ENCODE peak calls at places on chromosomes 2 and 18, in five cellular contexts. One of them, this sample, is unnamed.

GRCh38 chr2:127415593-127416485 is 2.4 kb upstream of the PROC start:
- DNase-seq in ovary: peak; percentile 63
- DNase-seq in heart left ventricle: peak; percentile 60
- DNase-seq in H1: peak; percentile 96
- DNase-seq in uterus: no peak
- DNase-seq in this sample: peak; percentile 76

GRCh38 chr2:181046833-181047232 is 66.4 kb downstream of the UBE2E3 start:
- DNase-seq in H1: no peak
- DNase-seq in uterus: no peak
- DNase-seq in heart left ventricle: no peak
- DNase-seq in ovary: no peak
- DNase-seq in this sample: no peak

GRCh38 chr2:10366601-10367270 is 64.0 kb downstream of the HPCAL1 start:
- DNase-seq in uterus: no peak
- DNase-seq in heart left ventricle: no peak
- DNase-seq in ovary: no peak
- DNase-seq in H1: no peak
- DNase-seq in this sample: no peak

GRCh38 chr18:31538837-31539236 is 40.9 kb downstream of the DSG2 start:
- DNase-seq in H1: no peak
- DNase-seq in uterus: no peak
- DNase-seq in heart left ventricle: no peak
- DNase-seq in ovary: no peak
- DNase-seq in this sample: no peak

GRCh38 chr2:138771534-138771933 is 8.7 kb downstream of the NXPH2 start:
- DNase-seq in ovary: no peak
- DNase-seq in H1: no peak
- DNase-seq in uterus: no peak
- DNase-seq in heart left ventricle: no peak
- DNase-seq in this sample: no peak

GRCh38 chr2:25310965-25311865 is 30.5 kb downstream of the DNMT3A start:
- DNase-seq in H1: peak; percentile 71
- DNase-seq in heart left ventricle: peak; percentile 71
- DNase-seq in ovary: no peak
- DNase-seq in uterus: no peak
- DNase-seq in this sample: peak; percentile 70

GRCh38 chr2:217553689-217554088 is 449.1 kb downstream of the TNS1 start:
- DNase-seq in ovary: no peak
- DNase-seq in heart left ventricle: no peak
- DNase-seq in H1: no peak
- DNase-seq in uterus: no peak
- DNase-seq in this sample: no peak

GRCh38 chr2:176653856-176654443 is 384.7 kb downstream of the MTX2 start:
- DNase-seq in ovary: peak; percentile 67
- DNase-seq in heart left ventricle: peak; percentile 27
- DNase-seq in uterus: peak; percentile 75
- DNase-seq in H1: no peak
- DNase-seq in this sample: no peak

GRCh38 chr2:236166781-236167296 is 1.3 kb downstream of the GBX2 start:
- DNase-seq in heart left ventricle: no peak
- DNase-seq in H1: peak; percentile 63
- DNase-seq in ovary: no peak
- DNase-seq in uterus: no peak
- DNase-seq in this sample: no peak

GRCh38 chr2:213150315-213150951 is 979 bp downstream of the IKZF2 start:
- DNase-seq in ovary: no peak
- DNase-seq in heart left ventricle: peak; percentile 29
- DNase-seq in uterus: no peak
- DNase-seq in H1: peak; percentile 67
- DNase-seq in this sample: no peak

GRCh38 chr18:34993289-34993688 is 47.9 kb upstream of the MAPRE2 start:
- DNase-seq in uterus: no peak
- DNase-seq in heart left ventricle: no peak
- DNase-seq in H1: no peak
- DNase-seq in ovary: no peak
- DNase-seq in this sample: no peak

GRCh38 chr18:47709556-47709955 is 220.9 kb downstream of the SMAD2 start:
- DNase-seq in ovary: no peak
- DNase-seq in uterus: no peak
- DNase-seq in heart left ventricle: no peak
- DNase-seq in H1: no peak
- DNase-seq in this sample: no peak
- H3K27ac ChIP-seq in ovary: no peak overlapping the region
- H3K27ac ChIP-seq in uterus: no peak overlapping the region
- H3K27ac ChIP-seq in heart left ventricle: no peak overlapping the region
- H3K27ac ChIP-seq in H1: no peak overlapping the region
- H3K27ac ChIP-seq in this sample: no peak overlapping the region

GRCh38 chr2:71455741-71456569 is 2.6 kb downstream of the DYSF start:
- DNase-seq in ovary: no peak
- DNase-seq in H1: peak; percentile 60
- DNase-seq in uterus: no peak
- DNase-seq in heart left ventricle: peak; percentile 69
- DNase-seq in this sample: no peak

GRCh38 chr2:71455011-71455740 is 1.8 kb downstream of the DYSF start:
- DNase-seq in heart left ventricle: no peak
- DNase-seq in uterus: no peak
- DNase-seq in H1: peak; percentile 58
- DNase-seq in ovary: no peak
- DNase-seq in this sample: no peak

GRCh38 chr2:71452565-71452964 is 796 bp upstream of the DYSF start:
- DNase-seq in heart left ventricle: peak; percentile 55
- DNase-seq in uterus: no peak
- DNase-seq in ovary: no peak
- DNase-seq in H1: no peak
- DNase-seq in this sample: no peak

GRCh38 chr2:71453404-71454220 is at the start of gene DYSF:
- DNase-seq in ovary: no peak
- DNase-seq in heart left ventricle: peak; percentile 73
- DNase-seq in uterus: no peak
- DNase-seq in H1: peak; percentile 87
- DNase-seq in this sample: no peak

GRCh38 chr2:71454221-71455010 is 1.1 kb downstream of the DYSF start:
- DNase-seq in ovary: no peak
- DNase-seq in H1: peak; percentile 71
- DNase-seq in uterus: no peak
- DNase-seq in heart left ventricle: peak; percentile 76
- DNase-seq in this sample: no peak
- TF ChIP-seq POLR2A in ovary: no peak
- TF ChIP-seq POLR2A in H1: no peak
- TF ChIP-seq POLR2A in uterus: no peak
- TF ChIP-seq POLR2A in heart left ventricle: peak; percentile 87
- TF ChIP-seq POLR2A in this sample: no peak

GRCh38 chr2:231668981-231669380 is 39.3 kb upstream of the PTMA start:
- DNase-seq in heart left ventricle: no peak
- DNase-seq in H1: no peak
- DNase-seq in uterus: no peak
- DNase-seq in ovary: no peak
- DNase-seq in this sample: no peak

GRCh38 chr2:231670892-231671616 is 37.3 kb upstream of the PTMA start:
- DNase-seq in ovary: no peak
- DNase-seq in heart left ventricle: no peak
- DNase-seq in H1: no peak
- DNase-seq in uterus: no peak
- DNase-seq in this sample: no peak

GRCh38 chr2:231672617-231673347 is 35.5 kb upstream of the PTMA start:
- DNase-seq in uterus: peak; percentile 61
- DNase-seq in ovary: peak; percentile 71
- DNase-seq in H1: peak; percentile 86
- DNase-seq in heart left ventricle: peak; percentile 68
- DNase-seq in this sample: no peak

GRCh38 chr2:231673348-231673770 is 35.0 kb upstream of the PTMA start:
- DNase-seq in H1: peak; percentile 95
- DNase-seq in ovary: peak; percentile 77
- DNase-seq in heart left ventricle: peak; percentile 85
- DNase-seq in uterus: peak; percentile 77
- DNase-seq in this sample: no peak

GRCh38 chr2:231671617-231672350 is 36.5 kb upstream of the PTMA start:
- DNase-seq in H1: no peak
- DNase-seq in uterus: no peak
- DNase-seq in ovary: no peak
- DNase-seq in heart left ventricle: no peak
- DNase-seq in this sample: no peak
- H3K4me1 ChIP-seq in H1: no peaks in the 10 kb centered on the region
- H3K4me1 ChIP-seq in uterus: no peaks in the 10 kb centered on the region
- H3K4me1 ChIP-seq in ovary: peaks cover 3% of the 10 kb centered on the region
- H3K4me1 ChIP-seq in heart left ventricle: peaks cover 47% of the 10 kb centered on the region
- H3K4me1 ChIP-seq in this sample: no peaks in the 10 kb centered on the region

GRCh38 chr18:36129300-36130038 is at the start of the genes ELP2 and SLC39A6:
- DNase-seq in H1: peak; percentile 98
- DNase-seq in ovary: peak; percentile 97
- DNase-seq in uterus: peak; percentile 94
- DNase-seq in heart left ventricle: peak; percentile 96
- DNase-seq in this sample: peak; percentile 96

GRCh38 chr18:36128907-36129299 is 237 bp downstream of the SLC39A6 start:
- DNase-seq in ovary: no peak
- DNase-seq in heart left ventricle: no peak
- DNase-seq in H1: no peak
- DNase-seq in uterus: no peak
- DNase-seq in this sample: no peak

GRCh38 chr18:36127866-36128845 is 984 bp downstream of the SLC39A6 start:
- DNase-seq in H1: no peak
- DNase-seq in uterus: no peak
- DNase-seq in ovary: no peak
- DNase-seq in heart left ventricle: peak; percentile 29
- DNase-seq in this sample: no peak

GRCh38 chr18:36124841-36125240 is 4.3 kb downstream of the SLC39A6 start:
- DNase-seq in ovary: no peak
- DNase-seq in uterus: no peak
- DNase-seq in heart left ventricle: no peak
- DNase-seq in H1: no peak
- DNase-seq in this sample: no peak

DNA sequence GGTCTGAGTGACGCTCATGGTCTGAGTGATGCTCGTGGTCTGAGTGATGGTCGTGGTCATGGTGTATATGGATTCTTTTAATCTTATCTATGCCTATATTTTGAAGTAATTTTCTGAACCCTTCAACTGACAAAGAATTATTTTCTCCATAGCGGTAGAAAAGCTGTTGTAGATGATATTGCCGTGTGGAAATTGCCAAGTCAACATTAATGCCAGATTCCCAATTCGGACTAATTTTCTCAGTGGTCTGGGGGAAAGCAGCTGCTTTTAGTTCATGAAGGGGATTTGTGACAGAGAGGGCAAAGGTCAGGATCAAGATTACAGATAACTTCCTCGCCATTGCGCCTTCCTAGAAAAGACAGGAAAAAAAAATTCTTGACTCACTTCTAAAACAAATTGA is 2.5 kb downstream of the SLC39A6 start:
- DNase-seq in ovary: no peak
- DNase-seq in H1: no peak
- DNase-seq in heart left ventricle: no peak
- DNase-seq in uterus: no peak
- DNase-seq in this sample: no peak
- H3K27ac ChIP-seq in ovary: no peak overlapping the region
- H3K27ac ChIP-seq in H1: no peak overlapping the region
- H3K27ac ChIP-seq in heart left ventricle: no peak overlapping the region
- H3K27ac ChIP-seq in uterus: no peak overlapping the region
- H3K27ac ChIP-seq in this sample: no peak overlapping the region

DNA sequence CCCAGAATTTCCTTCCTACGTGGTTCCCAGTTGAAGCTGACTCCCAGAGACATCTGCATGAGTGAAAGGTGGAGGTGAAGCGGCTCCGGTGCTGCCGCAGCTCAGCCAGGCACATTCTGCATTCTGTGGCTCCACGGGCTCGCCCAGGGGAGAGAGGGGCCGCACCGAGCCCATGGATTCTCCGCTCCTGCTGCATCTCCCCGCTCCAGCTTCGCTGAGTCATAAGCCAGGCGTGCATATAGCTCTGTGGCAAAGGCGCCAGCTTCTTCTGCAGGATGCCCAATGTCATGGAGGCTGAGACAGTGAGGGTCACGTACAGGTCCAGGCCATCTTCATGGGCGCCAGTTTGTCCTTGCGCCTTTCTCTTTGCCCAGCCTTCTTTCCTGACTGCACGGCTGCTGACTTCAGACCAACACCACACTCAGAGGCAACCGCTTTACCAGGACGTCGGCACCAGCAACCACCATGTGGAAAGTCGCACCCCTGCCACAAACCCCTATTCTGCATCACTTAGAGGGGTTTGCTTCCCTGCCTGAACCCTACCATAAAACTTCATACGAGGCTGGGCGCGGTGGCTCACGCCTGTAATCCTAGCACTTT is 215.7 kb downstream of the MGAT5 start:
- DNase-seq in H1: peak; percentile 33
- DNase-seq in heart left ventricle: peak; percentile 10
- DNase-seq in ovary: no peak
- DNase-seq in uterus: no peak
- DNase-seq in this sample: no peak
- TF ChIP-seq POLR2A in H1: no peak
- TF ChIP-seq POLR2A in heart left ventricle: no peak
- TF ChIP-seq POLR2A in ovary: no peak
- TF ChIP-seq POLR2A in uterus: no peak
- TF ChIP-seq POLR2A in this sample: no peak